ENCODE peak calls at places on chromosome 9, in seven cellular contexts. M is endothelial cell of umbilical vein, H is OCI-LY7, R is neural progenitor cell, P is astrocyte, Y is PC-3, N is H9. U is an unnamed sample.

GRCh38 chr9:27888661-27889295 is 315.5 kb upstream of the C9orf72 start:
- DNase-seq in M (no peak), H (peak), R (no peak), P (no peak), Y (peak), N (peak), U (peak)

GRCh38 chr9:111644195-111644772 is 13.2 kb downstream of the DNAJC25 start:
- DNase-seq in M (no peak), H (no peak), R (no peak), P (no peak), Y (no peak), N (no peak), U (no peak)

GRCh38 chr9:111064160-111064733 is 26.0 kb upstream of the LPAR1 start:
- DNase-seq in M (no peak), H (no peak), R (no peak), P (no peak), Y (no peak), N (no peak), U (no peak)

GRCh38 chr9:97518909-97519307 is 17.4 kb downstream of the TMOD1 start:
- DNase-seq in M (peak), H (no peak), R (no peak), P (peak), Y (peak), N (no peak), U (no peak)

GRCh38 chr9:132172185-132172584 is 10.3 kb downstream of the NTNG2 start:
- DNase-seq in M (no peak), H (no peak), R (no peak), P (no peak), Y (no peak), N (no peak), U (no peak)

GRCh38 chr9:116279230-116279629 is 125.6 kb downstream of the PAPPA start:
- DNase-seq in M (peak), H (no peak), R (peak), P (peak), Y (no peak), N (peak), U (no peak)

GRCh38 chr9:114684036-114684435 is 2.0 kb upstream of the TEX48 start:
- DNase-seq in M (no peak), H (no peak), R (no peak), P (no peak), Y (no peak), N (no peak), U (no peak)

GRCh38 chr9:134475051-134475790 is 149.0 kb downstream of the RXRA start:
- DNase-seq in M (peak), H (no peak), R (no peak), P (peak), Y (no peak), N (no peak), U (no peak)

GRCh38 chr9:123302348-123303214 is 34.2 kb upstream of the STRBP start:
- DNase-seq in M (peak), H (no peak), R (no peak), P (no peak), Y (no peak), N (no peak), U (no peak)

GRCh38 chr9:11312976-11313375 is 700.2 kb upstream of the PTPRD start:
- DNase-seq in M (no peak), H (no peak), R (no peak), P (no peak), Y (no peak), N (no peak), U (no peak)

GRCh38 chr9:16319646-16320045 is 550.8 kb downstream of the BNC2 start:
- DNase-seq in M (no peak), H (no peak), R (no peak), P (no peak), Y (no peak), N (peak), U (no peak)

GRCh38 chr9:112844771-112845542 is 45.7 kb downstream of the SLC46A2 start:
- DNase-seq in M (peak), H (peak), R (peak), P (peak), Y (peak), N (peak), U (peak)

GRCh38 chr9:100206899-100207298 is 107.9 kb downstream of the INVS start:
- DNase-seq in M (peak), H (no peak), R (no peak), P (peak), Y (no peak), N (no peak), U (no peak)

GRCh38 chr9:4333787-4334186 is 33.9 kb upstream of the GLIS3 start:
- DNase-seq in M (peak), H (no peak), R (no peak), P (no peak), Y (no peak), N (no peak), U (no peak)

GRCh38 chr9:123319541-123320339 is 36.3 kb upstream of the CRB2 start:
- DNase-seq in M (no peak), H (no peak), R (no peak), P (no peak), Y (no peak), N (no peak), U (no peak)

GRCh38 chr9:98944130-98945074 is 695 bp downstream of the COL15A1 start:
- DNase-seq in M (no peak), H (no peak), R (peak), P (no peak), Y (no peak), N (peak), U (peak)

GRCh38 chr9:16825364-16825763 is 45.1 kb downstream of the BNC2 start:
- DNase-seq in M (no peak), H (no peak), R (no peak), P (peak), Y (no peak), N (no peak), U (no peak)

GRCh38 chr9:115808695-115809094 is 344.9 kb upstream of the PAPPA start:
- DNase-seq in M (no peak), H (no peak), R (no peak), P (peak), Y (peak), N (no peak), U (no peak)

GRCh38 chr9:130036099-130036498 is 6.9 kb downstream of the FNBP1 start:
- DNase-seq in M (peak), H (no peak), R (no peak), P (peak), Y (peak), N (no peak), U (no peak)

GRCh38 chr9:121717141-121717749 is 65.8 kb downstream of the DAB2IP start:
- DNase-seq in M (no peak), H (no peak), R (no peak), P (no peak), Y (no peak), N (no peak), U (peak)

GRCh38 chr9:121720311-121720991 is 69.0 kb downstream of the DAB2IP start:
- DNase-seq in M (no peak), H (no peak), R (no peak), P (no peak), Y (peak), N (no peak), U (no peak)

GRCh38 chr9:121720992-121721350 is 69.5 kb downstream of the DAB2IP start:
- DNase-seq in M (peak), H (peak), R (no peak), P (no peak), Y (peak), N (no peak), U (no peak)

GRCh38 chr9:121718063-121718462 is 66.6 kb downstream of the DAB2IP start:
- DNase-seq in M (no peak), H (no peak), R (peak), P (peak), Y (no peak), N (no peak), U (peak)

DNA sequence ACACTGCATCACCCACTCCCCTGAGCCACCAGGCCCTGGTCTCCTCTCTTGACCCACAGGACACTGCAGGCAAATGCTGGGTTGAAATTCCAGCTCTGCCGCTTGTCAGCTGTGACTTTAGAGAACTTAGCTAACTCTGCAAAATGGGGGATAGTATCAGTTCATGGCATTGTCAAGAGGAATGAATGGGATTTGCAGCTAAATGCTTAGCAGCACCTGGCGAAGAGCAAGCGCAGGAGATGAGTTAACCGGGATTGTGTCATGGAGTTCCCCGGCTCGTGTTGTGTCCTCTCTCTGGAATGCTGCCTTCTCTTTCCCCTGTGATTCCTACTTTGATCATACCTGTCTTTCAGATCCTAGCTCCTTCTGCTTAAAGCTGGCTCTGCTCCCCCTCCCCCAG is 67.1 kb downstream of the DAB2IP start:
- DNase-seq in M (no peak), H (no peak), R (no peak), P (no peak), Y (no peak), N (no peak), U (no peak)
- H3K4me2 ChIP-seq in M (no peak), H (no peak), R (peak), P (peak), Y (no peak), N (no peak), U (no peak)

DNA sequence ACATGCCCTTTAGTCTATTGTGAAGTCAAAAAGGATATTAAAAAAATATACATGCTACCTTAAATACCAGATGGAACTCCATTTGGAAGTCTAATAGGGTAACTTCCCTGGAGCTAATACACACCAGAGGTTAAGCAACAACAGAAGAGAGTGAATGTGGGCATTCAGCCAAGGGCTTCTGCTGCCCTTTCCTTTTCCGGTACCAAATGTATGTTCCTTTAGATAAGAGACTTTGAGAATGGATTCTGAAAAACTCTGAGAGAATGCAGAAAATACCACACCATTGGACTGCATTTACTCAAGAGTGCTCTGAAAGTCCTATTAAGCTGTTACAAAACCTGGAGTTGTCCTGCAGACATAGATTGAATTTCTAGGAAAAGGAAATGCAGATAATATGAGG is 23.8 kb upstream of the TRPM3 start:
- DNase-seq in M (peak), H (no peak), R (no peak), P (no peak), Y (no peak), N (no peak), U (no peak)
- H3K4me2 ChIP-seq in M (peak), H (no peak), R (no peak), P (no peak), Y (no peak), N (no peak), U (no peak)

GRCh38 chr9:136549010-136549980 is 3.4 kb upstream of the NOTCH1 start:
- DNase-seq in M (no peak), H (no peak), R (no peak), P (no peak), Y (no peak), N (no peak), U (no peak)
- H3K4me2 ChIP-seq in M (no peak), H (no peak), R (no peak), P (no peak), Y (no peak), N (no peak), U (no peak)

GRCh38 chr9:14315754-14316573 is 2.0 kb upstream of the NFIB start:
- DNase-seq in M (peak), H (no peak), R (peak), P (no peak), Y (peak), N (peak), U (peak)
- H3K4me2 ChIP-seq in M (peak), H (peak), R (peak), P (peak), Y (peak), N (peak), U (peak)

GRCh38 chr9:34518110-34518616 is 4.6 kb downstream of the ENHO start:
- DNase-seq in M (no peak), H (no peak), R (no peak), P (no peak), Y (no peak), N (no peak), U (no peak)
- H3K4me2 ChIP-seq in M (no peak), H (no peak), R (no peak), P (no peak), Y (no peak), N (no peak), U (no peak)

GRCh38 chr9:36037580-36038169 is 962 bp downstream of the RECK start:
- DNase-seq in M (peak), H (no peak), R (no peak), P (no peak), Y (no peak), N (no peak), U (peak)

GRCh38 chr9:36040271-36040925 is 3.7 kb downstream of the RECK start:
- DNase-seq in M (peak), H (no peak), R (no peak), P (peak), Y (no peak), N (no peak), U (no peak)

GRCh38 chr9:36039121-36039520 is 2.4 kb downstream of the RECK start:
- DNase-seq in M (no peak), H (no peak), R (no peak), P (no peak), Y (no peak), N (no peak), U (no peak)

GRCh38 chr9:36041491-36041890 is 4.8 kb downstream of the RECK start:
- DNase-seq in M (peak), H (peak), R (no peak), P (no peak), Y (no peak), N (no peak), U (no peak)

DNA sequence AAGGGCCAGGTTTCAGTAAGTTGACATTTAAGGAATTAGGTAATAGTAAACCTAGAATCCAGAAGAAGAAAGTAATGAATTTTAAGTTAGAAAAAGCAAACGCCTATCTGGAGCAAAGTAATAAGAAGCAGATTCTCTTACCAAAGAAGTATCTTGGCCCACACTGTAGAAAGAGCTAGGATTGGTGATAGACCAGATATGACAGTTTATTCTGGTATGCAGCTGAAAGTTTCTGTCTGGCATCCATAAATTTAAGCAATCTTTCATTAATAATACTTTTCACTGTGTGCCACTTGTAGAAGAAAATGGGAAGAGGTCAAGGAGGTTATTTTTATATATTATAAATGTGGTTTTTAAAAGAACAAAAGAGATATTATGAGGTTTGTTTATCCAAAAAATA is 3.0 kb downstream of the RECK start:
- DNase-seq in M (no peak), H (no peak), R (no peak), P (peak), Y (no peak), N (no peak), U (no peak)
- H3K4me2 ChIP-seq in M (no peak), H (no peak), R (no peak), P (peak), Y (no peak), N (no peak), U (peak)

GRCh38 chr9:33740075-33740474 is 55.3 kb upstream of the PRSS3 start:
- DNase-seq in M (no peak), H (no peak), R (no peak), P (no peak), Y (no peak), N (no peak), U (no peak)

GRCh38 chr9:33739407-33739806 is 56.0 kb upstream of the PRSS3 start:
- DNase-seq in M (no peak), H (no peak), R (no peak), P (no peak), Y (no peak), N (no peak), U (no peak)

GRCh38 chr9:33737811-33738606 is 57.4 kb upstream of the PRSS3 start:
- DNase-seq in M (peak), H (peak), R (peak), P (peak), Y (peak), N (peak), U (peak)

GRCh38 chr9:33742051-33742450 is 53.3 kb upstream of the PRSS3 start:
- DNase-seq in M (no peak), H (no peak), R (no peak), P (no peak), Y (no peak), N (no peak), U (no peak)

DNA sequence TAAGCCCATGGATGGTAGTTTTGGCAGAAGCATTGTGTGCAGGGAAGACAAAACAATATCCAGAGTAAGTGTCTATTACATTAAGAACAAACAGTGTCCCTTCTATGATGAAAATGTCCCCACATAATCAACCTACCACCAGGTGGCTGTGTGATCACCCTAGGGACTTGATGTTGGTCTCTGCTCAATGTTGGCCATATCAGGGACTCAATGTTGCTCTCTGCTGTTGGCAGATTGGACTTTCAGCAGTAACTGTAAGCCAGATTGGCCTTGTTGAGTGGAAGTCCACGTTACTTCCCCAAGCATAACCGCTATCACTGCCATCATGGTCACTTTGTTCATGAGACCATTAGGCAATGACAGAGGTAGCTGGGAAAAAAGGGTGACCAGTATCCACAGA is 52.8 kb upstream of the PRSS3 start:
- DNase-seq in M (no peak), H (peak), R (no peak), P (no peak), Y (peak), N (no peak), U (no peak)
- H3K4me2 ChIP-seq in M (no peak), H (no peak), R (no peak), P (no peak), Y (no peak), N (no peak), U (no peak)

GRCh38 chr9:107738789-107739188 is 249.2 kb upstream of the KLF4 start:
- DNase-seq in M (no peak), H (no peak), R (no peak), P (peak), Y (peak), N (no peak), U (no peak)
- H3K4me2 ChIP-seq in M (no peak), H (no peak), R (no peak), P (peak), Y (peak), N (no peak), U (peak)

DNA sequence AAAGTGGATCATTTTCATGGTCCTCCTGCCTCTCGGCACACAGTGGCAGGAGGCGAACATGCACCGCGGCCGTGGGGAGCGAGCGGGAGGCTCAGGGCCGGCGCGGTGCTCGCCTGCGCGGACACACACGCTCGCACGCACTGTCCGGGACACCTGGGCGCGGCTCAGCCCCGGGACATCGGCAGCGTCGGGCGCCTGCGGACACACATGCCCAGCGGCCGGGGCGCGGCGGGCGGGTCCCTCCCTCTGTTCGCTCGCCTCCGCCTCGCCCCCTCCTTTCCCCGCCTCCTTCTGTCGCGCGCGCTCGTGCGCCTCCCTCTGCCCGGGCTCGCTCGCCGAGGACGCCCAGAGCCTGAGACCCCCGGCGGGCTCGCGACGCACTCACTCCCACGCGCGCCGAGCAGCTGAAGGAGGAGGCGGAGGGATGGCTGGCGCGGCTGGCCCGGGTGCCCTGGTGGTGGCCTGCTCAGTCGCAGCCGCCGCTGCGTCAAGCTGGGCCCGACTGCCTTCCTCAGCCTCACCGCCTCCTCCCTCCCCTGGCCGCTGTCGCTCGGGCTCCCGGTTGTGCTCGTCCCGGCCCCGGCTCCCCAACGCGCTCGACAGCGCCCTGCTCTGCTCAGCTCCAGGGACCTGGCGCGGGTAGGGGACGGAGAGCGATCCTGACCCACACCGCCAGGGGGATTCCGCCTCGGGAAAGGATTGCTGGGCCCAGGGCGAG is at the start of gene FRMD3:
- DNase-seq in M (peak), H (no peak), R (peak), P (peak), Y (peak), N (peak), U (peak)
- H3K4me2 ChIP-seq in M (peak), H (no peak), R (peak), P (peak), Y (peak), N (peak), U (peak)